ENCODE peak calls at places on chromosomes 4 and X, in ten cellular contexts. U is fibroblast of the aortic adventitia, J is nephron progenitor cell, C is upper lobe of left lung, Z is tibial nerve, W is NB4, X is keratinocyte, H is endodermal cell, L is astrocyte, I is colonic mucosa. Y is an unnamed sample.

GRCh38 chrX:130770615-130771014 is 132.4 kb downstream of the ENOX2 start:
- DNase-seq in U (peak), J (no peak), C (no peak), Z (no peak), W (peak), X (peak), H (no peak), L (peak), I (no peak), Y (no peak)

GRCh38 chrX:74922922-74923321 is 2.3 kb downstream of the NEXMIF start:
- DNase-seq in U (no peak), J (no peak), C (no peak), Z (no peak), W (peak), X (no peak), H (no peak), L (no peak), I (no peak), Y (no peak)

GRCh38 chrX:74119016-74119910 is 184.7 kb upstream of the ZCCHC13 start:
- DNase-seq in U (peak), J (no peak), C (no peak), Z (no peak), W (peak), X (peak), H (no peak), L (peak), I (no peak), Y (no peak)

GRCh38 chr4:172546782-172547181 is 621.8 kb upstream of the GALNT7 start:
- DNase-seq in U (no peak), J (no peak), C (no peak), Z (no peak), W (no peak), X (no peak), H (no peak), L (no peak), I (no peak), Y (no peak)

GRCh38 chr4:109816082-109816442 is 500 bp downstream of the GAR1 start:
- DNase-seq in U (no peak), J (peak), C (no peak), Z (no peak), W (peak), X (no peak), H (no peak), L (no peak), I (peak), Y (no peak)

GRCh38 chr4:158051401-158052235 is 121.2 kb downstream of the GASK1B start:
- DNase-seq in U (peak), J (no peak), C (no peak), Z (peak), W (no peak), X (no peak), H (no peak), L (peak), I (no peak), Y (no peak)

GRCh38 chr4:87057835-87058234 is 123.0 kb downstream of the AFF1 start:
- DNase-seq in U (no peak), J (no peak), C (no peak), Z (no peak), W (no peak), X (no peak), H (no peak), L (peak), I (no peak), Y (no peak)

GRCh38 chrX:44872319-44872816 is 620 bp upstream of the KDM6A start:
- DNase-seq in U (no peak), J (no peak), C (peak), Z (peak), W (no peak), X (no peak), H (no peak), L (no peak), I (peak), Y (no peak)

GRCh38 chr4:145012841-145013240 is 85.2 kb downstream of the ANAPC10 start:
- DNase-seq in U (peak), J (no peak), C (no peak), Z (no peak), W (peak), X (no peak), H (no peak), L (peak), I (no peak), Y (no peak)

GRCh38 chr4:113016377-113016776 is 33.1 kb upstream of the ANK2 start:
- DNase-seq in U (no peak), J (no peak), C (no peak), Z (no peak), W (no peak), X (no peak), H (no peak), L (no peak), I (no peak), Y (no peak)

GRCh38 chr4:140168936-140169335 is 15.0 kb upstream of the MAML3 start:
- DNase-seq in U (no peak), J (no peak), C (no peak), Z (no peak), W (no peak), X (no peak), H (no peak), L (no peak), I (no peak), Y (no peak)

GRCh38 chrX:103615781-103616180 is 8.0 kb downstream of the TCEAL3 start:
- DNase-seq in U (no peak), J (no peak), C (no peak), Z (no peak), W (no peak), X (no peak), H (no peak), L (no peak), I (no peak), Y (no peak)

GRCh38 chrX:119942831-119943184 is 743 bp downstream of the NKAP start:
- DNase-seq in U (no peak), J (no peak), C (no peak), Z (no peak), W (no peak), X (no peak), H (no peak), L (peak), I (no peak), Y (no peak)

GRCh38 chr4:86759298-86759697 is 89.9 kb downstream of the SLC10A6 start:
- DNase-seq in U (no peak), J (no peak), C (no peak), Z (no peak), W (no peak), X (no peak), H (no peak), L (no peak), I (no peak), Y (no peak)

GRCh38 chrX:153414838-153415552 is 3.7 kb downstream of the ZFP92 start:
- DNase-seq in U (peak), J (no peak), C (peak), Z (peak), W (peak), X (no peak), H (no peak), L (no peak), I (no peak), Y (no peak)

GRCh38 chr4:137861682-137862081 is 329.4 kb upstream of the PCDH18 start:
- DNase-seq in U (peak), J (no peak), C (no peak), Z (no peak), W (peak), X (no peak), H (no peak), L (no peak), I (no peak), Y (no peak)
- TF ChIP-seq CTCF in U (peak), J (peak), C (no peak), Z (no peak), W (no peak), X (no peak), H (peak), L (peak), I (peak), Y (peak)

GRCh38 chr4:153468587-153468986 is 2.4 kb downstream of the TMEM131L start:
- DNase-seq in U (peak), J (no peak), C (no peak), Z (no peak), W (peak), X (no peak), H (no peak), L (no peak), I (no peak), Y (no peak)
- TF ChIP-seq CTCF in U (no peak), J (no peak), C (no peak), Z (no peak), W (no peak), X (no peak), H (no peak), L (no peak), I (no peak), Y (no peak)

GRCh38 chr4:102826105-102826889 is 1.1 kb downstream of the UBE2D3 start:
- DNase-seq in U (no peak), J (no peak), C (no peak), Z (no peak), W (no peak), X (no peak), H (no peak), L (no peak), I (no peak), Y (no peak)

GRCh38 chr4:102827674-102828496 is 534 bp upstream of the UBE2D3 start:
- DNase-seq in U (peak), J (peak), C (peak), Z (peak), W (peak), X (peak), H (peak), L (peak), I (peak), Y (no peak)

GRCh38 chr4:102825261-102826071 is 1.9 kb downstream of the UBE2D3 start:
- DNase-seq in U (peak), J (peak), C (peak), Z (peak), W (peak), X (no peak), H (peak), L (peak), I (peak), Y (no peak)

GRCh38 chr4:102828497-102828808 is 1.1 kb upstream of the UBE2D3 start:
- DNase-seq in U (no peak), J (no peak), C (no peak), Z (no peak), W (no peak), X (no peak), H (no peak), L (no peak), I (no peak), Y (no peak)

DNA sequence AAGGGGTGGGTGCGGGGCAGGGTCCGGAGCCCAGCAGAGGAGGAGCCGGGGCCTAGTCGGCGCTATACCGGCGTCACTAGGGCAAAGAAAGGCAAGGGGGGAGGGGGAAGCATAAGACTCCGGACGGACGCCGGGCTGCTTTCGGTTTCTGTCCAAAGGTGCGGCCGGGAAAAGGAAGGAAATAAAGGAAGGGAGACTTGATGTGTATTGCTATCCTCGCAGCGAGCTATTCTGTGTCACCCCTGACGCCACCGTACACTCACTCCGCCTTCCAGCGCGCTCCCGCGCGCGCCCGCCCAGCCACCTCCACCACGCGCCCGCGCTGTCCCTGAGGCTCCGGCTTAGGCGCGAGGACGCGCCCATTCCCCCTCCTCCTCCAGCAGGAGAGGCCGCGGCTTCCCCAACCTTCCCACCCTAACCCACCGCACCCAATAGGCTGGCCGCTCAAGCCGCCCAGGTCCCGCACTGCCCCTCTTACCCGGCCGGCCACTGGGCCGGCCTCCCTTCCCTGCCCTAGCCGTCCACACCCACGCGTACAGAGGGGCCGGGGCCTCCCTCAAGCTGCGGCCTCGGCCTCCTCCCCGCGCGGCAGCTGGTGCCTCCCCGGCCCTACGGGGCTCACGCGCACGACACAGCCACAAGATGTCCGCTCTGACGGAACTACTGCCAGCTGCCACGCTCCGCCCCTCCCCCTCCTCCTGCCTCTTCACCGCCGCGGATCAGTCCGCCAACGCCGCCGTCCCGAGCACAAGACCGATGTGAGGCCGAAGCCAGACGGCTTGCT is at the start of gene UBE2D3:
- DNase-seq in U (peak), J (peak), C (peak), Z (peak), W (peak), X (no peak), H (peak), L (peak), I (peak), Y (no peak)
- TF ChIP-seq CTCF in U (peak), J (no peak), C (no peak), Z (no peak), W (peak), X (peak), H (no peak), L (no peak), I (no peak), Y (peak)

GRCh38 chrX:31658360-31658759 is 586.5 kb upstream of the FTHL17 start:
- DNase-seq in U (peak), J (no peak), C (no peak), Z (no peak), W (peak), X (no peak), H (no peak), L (peak), I (no peak), Y (no peak)
- TF ChIP-seq CTCF in U (peak), J (peak), C (no peak), Z (peak), W (peak), X (no peak), H (peak), L (peak), I (peak), Y (peak)

GRCh38 chr4:147378780-147379179 is 102.1 kb upstream of the EDNRA start:
- DNase-seq in U (no peak), J (no peak), C (peak), Z (no peak), W (no peak), X (no peak), H (no peak), L (no peak), I (no peak), Y (no peak)
- TF ChIP-seq CTCF in U (no peak), J (no peak), C (no peak), Z (no peak), W (no peak), X (peak), H (peak), L (no peak), I (peak), Y (no peak)

DNA sequence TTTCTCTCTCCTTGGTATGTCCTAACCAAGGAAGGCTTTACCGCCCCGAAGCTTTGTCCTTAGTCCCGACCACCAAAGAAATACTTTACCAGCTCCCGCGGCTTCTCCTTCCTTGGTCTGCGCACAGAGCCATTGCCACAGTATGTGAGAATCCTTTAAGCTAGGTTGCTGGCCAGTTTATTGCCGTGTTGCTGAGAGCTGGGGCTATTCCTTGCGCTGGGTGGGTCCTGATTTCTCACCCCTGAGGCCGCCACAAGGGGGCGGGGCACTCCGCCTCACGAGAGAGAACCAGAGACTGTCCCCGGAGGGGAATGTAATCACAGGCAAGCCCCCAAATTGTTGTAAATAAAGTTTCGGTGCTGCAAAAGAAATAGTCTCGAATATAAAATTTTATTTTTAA is 331.0 kb upstream of the PCDH10 start:
- DNase-seq in U (no peak), J (peak), C (no peak), Z (no peak), W (peak), X (no peak), H (peak), L (no peak), I (no peak), Y (no peak)
- TF ChIP-seq CTCF in U (no peak), J (peak), C (no peak), Z (no peak), W (peak), X (no peak), H (peak), L (no peak), I (no peak), Y (no peak)

DNA sequence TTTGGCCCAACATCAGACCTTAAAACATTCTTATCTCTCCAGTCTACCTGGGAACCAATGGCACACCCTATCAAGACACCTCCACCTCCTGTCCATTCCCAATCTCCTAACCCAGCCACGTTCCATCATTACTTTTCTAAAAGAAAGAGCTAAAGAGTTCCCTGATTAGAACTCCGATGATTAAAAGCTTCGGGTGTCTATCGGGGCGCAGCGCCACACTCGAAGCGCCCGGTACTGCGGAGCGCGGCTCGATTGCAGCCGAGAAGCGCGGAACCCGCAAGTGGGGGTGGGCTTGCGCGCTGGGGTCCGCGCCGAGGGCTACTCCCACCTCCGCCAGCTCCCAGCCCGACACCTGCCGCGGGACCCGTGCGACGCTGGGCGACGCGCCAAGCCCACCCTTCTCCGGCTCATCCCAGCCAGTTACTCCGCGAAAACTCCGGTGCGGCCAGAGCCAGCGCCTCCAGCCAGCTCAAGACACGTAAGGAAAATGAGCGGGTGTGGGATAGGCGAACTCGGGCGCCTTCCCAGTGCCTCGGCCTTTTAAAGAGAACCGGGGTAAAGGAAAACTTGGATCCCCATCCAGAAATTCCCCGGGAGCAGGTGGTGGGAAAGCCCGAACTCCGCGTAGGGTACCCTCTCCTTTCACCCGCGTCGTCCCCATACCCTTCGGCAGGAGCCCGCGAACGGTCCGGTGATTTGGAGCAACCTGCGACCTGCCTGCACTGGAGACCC is 601 bp downstream of the NPY1R start:
- DNase-seq in U (peak), J (peak), C (no peak), Z (no peak), W (no peak), X (no peak), H (peak), L (peak), I (no peak), Y (peak)
- TF ChIP-seq CTCF in U (no peak), J (no peak), C (no peak), Z (no peak), W (no peak), X (no peak), H (peak), L (no peak), I (no peak), Y (no peak)

GRCh38 chr4:131054489-131055019 is 1958.6 kb downstream of the C4orf33 start:
- DNase-seq in U (no peak), J (no peak), C (no peak), Z (no peak), W (peak), X (no peak), H (peak), L (no peak), I (no peak), Y (no peak)
- TF ChIP-seq CTCF in U (no peak), J (no peak), C (no peak), Z (no peak), W (no peak), X (peak), H (peak), L (no peak), I (no peak), Y (no peak)

GRCh38 chr4:61588621-61589020 is 388.5 kb downstream of the ADGRL3 start:
- DNase-seq in U (no peak), J (no peak), C (no peak), Z (no peak), W (no peak), X (no peak), H (no peak), L (no peak), I (no peak), Y (no peak)
- TF ChIP-seq CTCF in U (no peak), J (no peak), C (no peak), Z (no peak), W (no peak), X (no peak), H (no peak), L (no peak), I (no peak), Y (no peak)

DNA sequence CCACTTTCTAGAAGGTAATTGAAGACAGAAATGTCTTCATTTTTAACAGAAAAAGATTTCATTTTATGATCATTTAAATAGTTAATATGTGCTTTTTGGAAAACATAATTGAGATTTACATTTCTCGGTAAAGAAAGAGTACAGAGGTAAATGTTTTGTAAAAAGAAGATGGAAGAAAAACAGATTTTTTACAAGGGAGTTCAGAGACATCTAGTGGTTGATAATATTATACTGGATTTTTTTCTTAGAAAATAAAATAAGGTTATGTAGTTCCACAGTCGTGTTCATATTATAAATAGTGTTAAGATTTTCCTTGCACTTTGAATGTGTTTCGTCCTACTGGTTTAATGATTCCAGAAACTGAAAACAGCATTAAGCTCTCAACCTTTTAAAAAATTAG is 60.6 kb downstream of the SMARCA1 start:
- DNase-seq in U (no peak), J (no peak), C (no peak), Z (no peak), W (no peak), X (no peak), H (no peak), L (no peak), I (no peak), Y (no peak)
- TF ChIP-seq CTCF in U (peak), J (no peak), C (no peak), Z (peak), W (no peak), X (no peak), H (peak), L (no peak), I (no peak), Y (no peak)

Y was measured in D721Med.